ENCODE peak calls at places on chromosomes 3 and 15, in ten cellular contexts. V, T, W, A, D, M, K, B, N and X are unnamed samples.

GRCh38 chr3:42013652-42014442 is 51.9 kb upstream of the ULK4 start:
- DNase-seq in W (peak; percentile 71), A (no peak), K (no peak), B (no peak), V (no peak), T (peak; percentile 48), M (peak; percentile 53), N (peak; percentile 39), D (no peak), X (no peak)

GRCh38 chr3:58536501-58537411 is at the start of gene ACOX2:
- DNase-seq in D (peak; percentile 84), N (no peak), T (no peak), W (peak; percentile 66), A (no peak), V (no peak), B (peak; percentile 49), M (no peak), K (no peak), X (no peak)

GRCh38 chr3:126522363-126522788 is 1.6 kb upstream of the CHST13 start:
- DNase-seq in K (peak; percentile 18), D (peak; percentile 57), V (peak; percentile 68), W (no peak), M (peak; percentile 79), A (peak; percentile 5), B (peak; percentile 40), N (peak; percentile 79), T (peak; percentile 47), X (peak; percentile 38)

GRCh38 chr3:5796541-5796940 is 609.0 kb downstream of the EDEM1 start:
- DNase-seq in D (no peak), A (no peak), V (no peak), N (no peak), M (no peak), T (no peak), B (no peak), W (no peak), K (peak; percentile 46), X (no peak)

GRCh38 chr3:106880206-106880605 is 497.0 kb upstream of the CCDC54 start:
- DNase-seq in V (no peak), M (no peak), B (no peak), N (no peak), K (no peak), A (no peak), W (no peak), D (no peak), T (no peak), X (no peak)

GRCh38 chr3:52247455-52248164 is 2.1 kb downstream of the PPM1M start:
- DNase-seq in B (no peak), A (no peak), W (no peak), M (no peak), D (no peak), V (no peak), K (no peak), T (no peak), N (no peak), X (no peak)

GRCh38 chr15:78969687-78970349 is 25.0 kb upstream of the CTSH start:
- DNase-seq in N (no peak), M (no peak), B (no peak), V (no peak), T (no peak), A (no peak), K (no peak), W (no peak), D (peak; percentile 21), X (no peak)

GRCh38 chr3:194117114-194117845 is 18.7 kb upstream of the HES1 start:
- DNase-seq in V (no peak), D (no peak), K (peak; percentile 43), A (no peak), B (no peak), N (no peak), T (no peak), M (no peak), W (no peak), X (no peak)

GRCh38 chr3:133295199-133295901 is 104.5 kb upstream of the BFSP2 start:
- DNase-seq in N (no peak), D (peak; percentile 28), B (peak; percentile 87), M (no peak), A (no peak), T (peak; percentile 4), V (no peak), W (no peak), K (peak; percentile 63), X (no peak)

GRCh38 chr15:101528917-101529299 is 39.4 kb upstream of the PCSK6 start:
- DNase-seq in A (no peak), B (no peak), N (no peak), D (no peak), T (no peak), K (peak; percentile 82), V (no peak), M (no peak), W (no peak), X (no peak)

GRCh38 chr15:88708256-88709054 is 69.6 kb downstream of the ISG20 start:
- DNase-seq in V (no peak), A (no peak), D (peak; percentile 78), K (peak; percentile 69), B (no peak), M (no peak), T (no peak), N (no peak), W (no peak), X (peak; percentile 56)

GRCh38 chr15:50055333-50056278 is 63.4 kb downstream of the ATP8B4 start:
- DNase-seq in D (peak; percentile 93), V (no peak), M (no peak), T (no peak), B (peak; percentile 81), W (no peak), N (no peak), K (no peak), A (no peak), X (peak; percentile 71)

GRCh38 chr15:38549222-38549621 is 15.4 kb downstream of the RASGRP1 start:
- DNase-seq in D (no peak), M (no peak), K (no peak), W (no peak), B (no peak), V (no peak), N (no peak), T (no peak), A (no peak), X (no peak)

GRCh38 chr3:56303508-56303907 is 164.8 kb downstream of the ERC2 start:
- DNase-seq in T (peak; percentile 41), V (no peak), N (peak; percentile 72), B (peak; percentile 65), K (peak; percentile 83), D (peak; percentile 91), A (no peak), W (no peak), M (peak; percentile 53), X (peak; percentile 31)

GRCh38 chr3:115120597-115120996 is 26.5 kb downstream of the ZBTB20 start:
- DNase-seq in K (no peak), D (no peak), A (no peak), M (no peak), T (no peak), W (no peak), V (no peak), N (no peak), B (no peak), X (no peak)

GRCh38 chr15:51281368-51281967 is 56.9 kb downstream of the CYP19A1 start:
- DNase-seq in A (peak; percentile 9), W (no peak), D (peak; percentile 78), V (peak; percentile 57), K (peak; percentile 32), M (peak; percentile 46), N (peak; percentile 80), B (peak; percentile 53), T (peak; percentile 47), X (peak; percentile 48)

GRCh38 chr3:112817271-112817670 is 29.4 kb downstream of the CD200R1L start:
- DNase-seq in W (no peak), D (no peak), N (no peak), A (no peak), M (no peak), K (no peak), B (no peak), T (no peak), V (no peak), X (no peak)

GRCh38 chr15:70632981-70633380 is 130.4 kb downstream of the UACA start:
- DNase-seq in N (peak; percentile 42), D (no peak), W (no peak), V (no peak), K (no peak), M (no peak), A (no peak), B (no peak), T (no peak), X (no peak)

GRCh38 chr3:30643763-30644462 is 37.5 kb downstream of the TGFBR2 start:
- DNase-seq in N (no peak), M (no peak), V (no peak), D (no peak), K (no peak), W (no peak), A (no peak), T (peak; percentile 88), B (no peak), X (no peak)

GRCh38 chr15:49742381-49742780 is 121.5 kb downstream of the DTWD1 start:
- DNase-seq in D (no peak), A (no peak), N (no peak), M (no peak), W (no peak), T (no peak), K (no peak), B (no peak), V (no peak), X (no peak)

GRCh38 chr15:81642451-81642990 is 268.5 kb upstream of the TMC3 start:
- DNase-seq in M (no peak), B (peak; percentile 0), V (no peak), W (no peak), A (no peak), T (no peak), K (no peak), D (no peak), N (no peak), X (no peak)

GRCh38 chr3:9178697-9179096 is 70.7 kb downstream of the SRGAP3 start:
- DNase-seq in V (no peak), D (no peak), A (no peak), N (no peak), W (no peak), K (no peak), M (no peak), T (peak; percentile 6), B (no peak), X (peak; percentile 6)

GRCh38 chr15:77537006-77537405 is 95.7 kb downstream of the LINGO1 start:
- DNase-seq in A (no peak), W (no peak), M (no peak), V (no peak), K (no peak), B (no peak), T (no peak), D (no peak), N (no peak), X (no peak)

GRCh38 chr15:33098082-33099058 is 96.1 kb downstream of the FMN1 start:
- DNase-seq in D (peak; percentile 68), B (peak; percentile 79), T (no peak), N (no peak), V (no peak), M (no peak), A (no peak), W (no peak), K (peak; percentile 85), X (peak; percentile 40)

GRCh38 chr3:119885746-119886530 is 104.0 kb downstream of the NR1I2 start:
- DNase-seq in K (peak; percentile 10), N (no peak), B (no peak), T (no peak), D (no peak), W (no peak), M (no peak), V (no peak), A (no peak), X (no peak)

GRCh38 chr15:72724028-72724427 is 38.0 kb downstream of the BBS4 start:
- DNase-seq in N (no peak), V (no peak), D (no peak), M (no peak), B (no peak), A (no peak), K (no peak), W (no peak), T (no peak), X (no peak)

GRCh38 chr15:71115567-71116351 is 488 bp downstream of the THSD4 start:
- DNase-seq in V (no peak), A (no peak), D (peak; percentile 53), N (peak; percentile 53), W (peak; percentile 76), B (peak; percentile 57), M (peak; percentile 60), K (peak; percentile 56), T (peak; percentile 7), X (no peak)

GRCh38 chr15:95146476-95146875 is 915.1 kb downstream of the MCTP2 start:
- DNase-seq in A (no peak), W (no peak), T (no peak), N (no peak), M (no peak), D (no peak), K (no peak), B (no peak), V (no peak), X (no peak)